ENCODE peak calls at places on chromosomes 1 and 21, in four cellular contexts. V is K562, G is HL-60, A is GM12878. X is an unnamed sample.

GRCh38 chr1:241837901-241838300 is 10.1 kb upstream of the EXO1 start:
- DNase-seq in A (no peak), G (no peak), V (no peak), X (no peak)

GRCh38 chr1:91764471-91765115 is 121.4 kb downstream of the TGFBR3 start:
- DNase-seq in G (no peak), V (peak; percentile 42), A (no peak), X (no peak)

GRCh38 chr1:94160811-94161210 is 39.9 kb upstream of the ABCA4 start:
- DNase-seq in A (no peak), G (no peak), V (no peak), X (no peak)

GRCh38 chr1:8510041-8510823 is 192.3 kb downstream of the SLC45A1 start:
- DNase-seq in G (no peak), V (no peak), A (no peak), X (no peak)

GRCh38 chr1:164093543-164093942 is 465.4 kb upstream of the PBX1 start:
- DNase-seq in A (no peak), G (no peak), V (no peak), X (no peak)

GRCh38 chr1:18618546-18619466 is 11.8 kb upstream of the PAX7 start:
- DNase-seq in A (no peak), V (no peak), G (no peak), X (no peak)

GRCh38 chr1:57520743-57521142 is 96.9 kb upstream of the DAB1 start:
- DNase-seq in G (no peak), A (no peak), V (no peak), X (no peak)

GRCh38 chr1:183159960-183160359 is 26.1 kb upstream of the LAMC2 start:
- DNase-seq in G (no peak), A (no peak), V (peak; percentile 19), X (no peak)

GRCh38 chr21:45576838-45577737 is 34.8 kb upstream of the SLC19A1 start:
- DNase-seq in V (no peak), A (no peak), G (no peak), X (no peak)

GRCh38 chr21:36148886-36149285 is 7.7 kb upstream of the DOP1B start:
- DNase-seq in A (no peak), G (no peak), V (no peak), X (no peak)

GRCh38 chr1:31570228-31570627 is 6.1 kb upstream of the TINAGL1 start:
- DNase-seq in A (no peak), G (no peak), V (peak; percentile 10), X (no peak)

GRCh38 chr1:37765937-37766664 is 1.2 kb upstream of the EPHA10 start:
- DNase-seq in G (no peak), A (no peak), V (peak; percentile 56), X (no peak)

GRCh38 chr1:45410850-45411509 is 70.7 kb upstream of the MUTYH start:
- DNase-seq in G (no peak), V (no peak), A (no peak), X (no peak)

GRCh38 chr1:155220566-155220965 is 12.1 kb downstream of the MTX1 start:
- DNase-seq in G (no peak), V (no peak), A (no peak), X (no peak)

GRCh38 chr1:216330262-216330661 is 93.0 kb downstream of the USH2A start:
- DNase-seq in G (no peak), A (no peak), V (no peak), X (no peak)

GRCh38 chr21:34336245-34336644 is 27.6 kb upstream of the KCNE2 start:
- DNase-seq in G (no peak), A (no peak), V (no peak), X (no peak)

GRCh38 chr21:29105218-29105617 is 25.2 kb upstream of the MAP3K7CL start:
- DNase-seq in V (no peak), G (no peak), A (no peak), X (no peak)

GRCh38 chr1:202125611-202126010 is 2.9 kb downstream of the GPR37L1 start:
- DNase-seq in G (no peak), A (no peak), V (no peak), X (no peak)

GRCh38 chr1:51203121-51203873 is 32.8 kb upstream of the RNF11 start:
- DNase-seq in A (peak; percentile 24), V (no peak), G (no peak), X (peak; percentile 25)

GRCh38 chr21:31142600-31142999 is 104.3 kb upstream of the KRTAP19-8 start:
- DNase-seq in A (no peak), V (no peak), G (no peak), X (no peak)

GRCh38 chr21:25062061-25062460 is 545.2 kb downstream of the MRPL39 start:
- DNase-seq in V (no peak), A (no peak), G (no peak), X (no peak)

GRCh38 chr21:45116066-45116465 is 41.7 kb downstream of the ADARB1 start:
- DNase-seq in V (no peak), A (no peak), G (no peak), X (no peak)

GRCh38 chr1:192967901-192968300 is 91.3 kb downstream of the UCHL5 start:
- DNase-seq in G (no peak), V (no peak), A (no peak), X (no peak)

GRCh38 chr1:169914534-169914933 is 20.8 kb upstream of the SCYL3 start:
- DNase-seq in V (no peak), G (no peak), A (no peak), X (no peak)

GRCh38 chr1:115668579-115668978 is 26.8 kb downstream of the VANGL1 start:
- DNase-seq in V (peak; percentile 25), A (no peak), G (no peak), X (no peak)

GRCh38 chr1:31736675-31737074 is 27.5 kb downstream of the ADGRB2 start:
- DNase-seq in G (no peak), A (no peak), V (no peak), X (no peak)

GRCh38 chr1:3467096-3468036 is 12.9 kb downstream of the ARHGEF16 start:
- DNase-seq in G (no peak), V (no peak), A (no peak), X (no peak)

GRCh38 chr1:94033849-94034248 is 87.1 kb downstream of the ABCA4 start:
- DNase-seq in V (no peak), A (no peak), G (no peak), X (no peak)

GRCh38 chr21:45949928-45950739 is 31.4 kb upstream of the COL6A1 start:
- DNase-seq in A (no peak), G (no peak), V (no peak), X (no peak)

GRCh38 chr1:231930257-231930947 is 303.8 kb downstream of the DISC1 start:
- DNase-seq in A (no peak), G (no peak), V (no peak), X (no peak)

GRCh38 chr1:98783821-98784220 is 122.3 kb downstream of the SNX7 start:
- DNase-seq in V (no peak), A (no peak), G (no peak), X (no peak)

GRCh38 chr1:184745929-184746583 is 8.6 kb downstream of the EDEM3 start:
- DNase-seq in A (peak; percentile 23), G (no peak), V (peak; percentile 28), X (no peak)

GRCh38 chr1:27416387-27417111 is 24.1 kb downstream of the GPR3 start:
- DNase-seq in G (peak; percentile 55), V (peak; percentile 63), A (peak; percentile 70), X (no peak)

GRCh38 chr1:8944006-8944405 is 1.7 kb upstream of the CA6 start:
- DNase-seq in V (no peak), G (no peak), A (no peak), X (no peak)

GRCh38 chr1:181936768-181937581 is 124.5 kb downstream of the ZNF648 start:
- DNase-seq in G (peak; percentile 20), V (peak; percentile 78), A (peak; percentile 86), X (peak; percentile 42)

GRCh38 chr1:187839873-187840272 is 1011.1 kb downstream of the PLA2G4A start:
- DNase-seq in A (no peak), G (no peak), V (no peak), X (no peak)

DNA sequence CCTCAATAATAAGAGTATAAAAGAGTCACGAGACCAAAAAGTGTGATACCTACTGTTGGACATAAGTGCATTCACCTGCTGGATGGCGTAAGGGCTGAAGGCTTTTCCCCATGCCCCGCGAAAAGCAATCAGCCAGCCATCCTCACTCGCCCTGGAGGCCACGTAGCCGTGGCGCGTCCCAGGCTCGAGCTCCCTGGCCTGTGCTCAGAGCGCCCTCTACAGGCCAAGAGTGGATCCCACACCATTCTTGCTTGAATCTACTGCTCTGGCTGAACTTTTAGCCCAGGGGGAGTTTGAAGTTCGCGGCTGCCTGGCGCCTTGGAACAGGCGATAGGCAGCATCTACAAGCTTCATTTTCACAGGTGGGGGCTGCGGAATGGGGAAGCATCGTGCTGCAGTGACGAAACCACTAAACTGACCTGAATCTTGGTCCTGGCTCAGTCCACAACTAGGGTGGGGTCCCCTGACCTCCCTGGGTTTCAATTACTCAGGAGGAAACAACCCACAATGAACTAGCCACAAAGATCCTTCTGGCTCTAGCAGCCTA is 70.3 kb upstream of the SERBP1 start:
- DNase-seq in A (peak; percentile 55), V (peak; percentile 90), G (peak; percentile 61), X (peak; percentile 80)
- TF ChIP-seq SPI1 in A (no peak), V (no peak), G (no peak), X (no peak)

GRCh38 chr21:19010996-19011395 is 607.4 kb upstream of the TMPRSS15 start:
- DNase-seq in V (no peak), G (no peak), A (no peak), X (no peak)

DNA sequence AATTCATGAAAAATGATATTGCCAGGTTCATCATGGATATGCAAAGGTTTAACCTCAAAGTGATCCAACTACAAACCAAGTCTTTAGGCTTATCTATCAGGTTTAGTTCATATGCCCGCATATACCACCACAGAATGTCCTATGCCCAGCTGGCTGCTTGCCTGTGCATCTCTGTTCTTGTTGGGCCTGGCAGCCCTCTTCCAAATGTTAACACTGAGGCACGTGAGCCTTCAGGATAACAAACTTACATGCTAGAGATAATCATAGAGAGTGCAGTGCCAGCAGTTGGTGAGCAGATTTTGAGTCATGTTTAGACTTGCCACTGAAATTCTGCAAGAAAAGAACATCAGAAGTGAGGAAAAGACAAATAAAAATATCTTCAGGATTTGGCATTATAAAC is 607.9 kb upstream of the TMPRSS15 start:
- DNase-seq in G (no peak), V (no peak), A (no peak), X (no peak)
- TF ChIP-seq SPI1 in G (no peak), V (no peak), A (no peak), X (no peak)

GRCh38 chr1:11044849-11045427 is 2.1 kb downstream of the MASP2 start:
- DNase-seq in A (no peak), G (no peak), V (no peak), X (no peak)

GRCh38 chr1:11045428-11046269 is 1.4 kb downstream of the MASP2 start:
- DNase-seq in V (peak; percentile 71), A (no peak), G (no peak), X (no peak)

GRCh38 chr1:11046270-11046566 is 821 bp downstream of the MASP2 start:
- DNase-seq in G (no peak), V (no peak), A (no peak), X (no peak)

GRCh38 chr1:11044086-11044848 is 2.8 kb downstream of the MASP2 start:
- DNase-seq in A (no peak), V (no peak), G (no peak), X (no peak)

GRCh38 chr1:11046625-11047365 is at the start of gene MASP2:
- DNase-seq in A (no peak), V (no peak), G (no peak), X (no peak)
- TF ChIP-seq SPI1 in A (no peak), V (no peak), G (no peak), X (no peak)

DNA sequence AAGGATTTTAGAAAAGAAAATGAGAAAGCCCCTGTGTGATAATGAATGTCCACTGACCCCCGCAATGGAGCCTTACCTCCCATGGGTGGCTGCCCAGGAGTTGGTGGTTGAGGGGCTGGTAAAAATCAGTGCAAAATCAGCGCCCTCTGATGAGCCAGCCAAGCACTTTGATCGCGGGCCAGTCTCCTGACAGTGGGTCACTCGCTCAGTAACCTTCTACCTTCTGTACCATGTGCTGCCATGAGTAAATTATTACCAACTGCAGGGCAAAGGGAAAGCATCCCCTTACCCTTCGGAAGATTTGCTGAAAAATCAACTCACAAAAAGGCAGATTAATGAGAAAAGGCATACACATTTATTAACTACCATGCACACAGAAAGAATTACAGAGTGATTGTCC is 58.8 kb downstream of the KCNK1 start:
- DNase-seq in V (no peak), A (no peak), G (no peak), X (no peak)
- TF ChIP-seq SPI1 in V (no peak), A (no peak), G (no peak), X (no peak)

X was measured in GM12891.